ENCODE peak calls at places on chromosomes 3 and 15, in four cellular contexts. F is AG04450, A is upper lobe of right lung, U is GM20000. O is an unnamed sample.

GRCh38 chr3:13262493-13263211 is 157.5 kb downstream of the NUP210 start:
- DNase-seq in F (no peak), A (no peak), U (no peak), O (no peak)

GRCh38 chr3:127196466-127197299 is 3.8 kb downstream of the PRR23E start:
- DNase-seq in F (no peak), A (no peak), U (no peak), O (no peak)

GRCh38 chr3:169966951-169967915 is 626 bp downstream of the SEC62 start:
- DNase-seq in F (peak), A (no peak), U (peak), O (no peak)

GRCh38 chr3:107824822-107825371 is 265.9 kb downstream of the CD47 start:
- DNase-seq in F (no peak), A (no peak), U (no peak), O (peak)

GRCh38 chr3:32375596-32375930 is 16.1 kb upstream of the CMTM7 start:
- DNase-seq in F (no peak), A (no peak), U (no peak), O (no peak)

GRCh38 chr3:49700453-49701128 is 11.2 kb downstream of the RNF123 start:
- DNase-seq in F (no peak), A (no peak), U (no peak), O (no peak)

GRCh38 chr15:34490421-34491193 is 53.0 kb upstream of the GOLGA8A start:
- DNase-seq in F (no peak), A (no peak), U (no peak), O (no peak)

GRCh38 chr3:195911946-195912270 is 3.6 kb upstream of the TNK2 start:
- DNase-seq in F (no peak), A (no peak), U (no peak), O (no peak)

GRCh38 chr3:195037017-195037373 is 234.0 kb downstream of the XXYLT1 start:
- DNase-seq in F (no peak), A (no peak), U (no peak), O (no peak)

GRCh38 chr3:148532774-148533173 is 164.9 kb upstream of the AGTR1 start:
- DNase-seq in F (no peak), A (no peak), U (no peak), O (no peak)

GRCh38 chr3:99965077-99965476 is 147.4 kb downstream of the CMSS1 start:
- DNase-seq in F (no peak), A (no peak), U (no peak), O (no peak)

GRCh38 chr3:141242035-141242721 is 10.6 kb downstream of the PXYLP1 start:
- DNase-seq in F (no peak), A (no peak), U (no peak), O (no peak)

GRCh38 chr3:120928991-120929390 is 21.0 kb downstream of the STXBP5L start:
- DNase-seq in F (no peak), A (no peak), U (no peak), O (no peak)

GRCh38 chr15:85282504-85283115 is 97.8 kb upstream of the AKAP13 start:
- DNase-seq in F (peak), A (no peak), U (no peak), O (no peak)

GRCh38 chr3:48015451-48016182 is 599 bp downstream of the MAP4 start:
- DNase-seq in F (no peak), A (no peak), U (no peak), O (no peak)

GRCh38 chr15:64122444-64122843 is 26.7 kb downstream of the SNX1 start:
- DNase-seq in F (no peak), A (no peak), U (no peak), O (no peak)

GRCh38 chr3:183958775-183959174 is 58.9 kb downstream of the ABCC5 start:
- DNase-seq in F (no peak), A (no peak), U (no peak), O (no peak)

GRCh38 chr3:106745344-106746168 is 631.7 kb upstream of the CCDC54 start:
- DNase-seq in F (peak), A (no peak), U (no peak), O (no peak)

GRCh38 chr3:46495901-46496456 is 1.8 kb upstream of the RTP3 start:
- DNase-seq in F (peak), A (no peak), U (no peak), O (no peak)

GRCh38 chr3:62926494-62926893 is 51.3 kb upstream of the CADPS start:
- DNase-seq in F (no peak), A (no peak), U (no peak), O (no peak)
- TF ChIP-seq CTCF in F (no peak), A (no peak), U (no peak), O (no peak)

DNA sequence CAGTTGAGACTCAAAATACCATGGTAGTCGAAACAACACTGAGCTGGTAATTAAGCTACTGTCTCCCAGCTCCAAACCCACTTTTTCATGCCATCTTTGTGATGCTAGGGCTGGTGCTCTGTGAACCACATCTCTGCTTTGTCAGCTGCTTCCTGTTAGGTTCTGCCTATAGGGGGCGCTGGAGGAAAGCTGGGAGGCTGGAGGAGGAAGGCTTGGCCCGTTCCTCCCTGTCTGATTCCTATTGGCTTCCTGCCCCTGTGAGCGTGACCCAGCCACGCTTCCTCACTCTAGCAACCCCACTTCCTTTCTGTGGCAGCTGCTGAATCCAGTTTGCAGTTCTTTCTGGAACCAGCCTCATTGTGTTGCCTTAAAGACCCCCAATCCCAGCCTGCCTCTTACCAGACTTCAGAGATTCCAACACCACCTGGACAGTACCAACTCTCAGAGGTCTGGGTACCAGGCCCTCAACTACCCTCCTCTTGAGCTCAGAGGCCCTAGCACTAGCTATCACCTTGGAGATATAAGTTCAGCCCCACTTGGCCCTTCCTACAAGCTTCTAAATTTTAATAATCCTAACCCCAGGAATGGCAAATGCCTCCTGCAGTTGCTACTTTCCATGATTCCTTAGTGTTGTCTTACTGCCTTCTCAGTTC is 120.9 kb downstream of the ERC2 start:
- DNase-seq in F (no peak), A (peak), U (peak), O (no peak)
- TF ChIP-seq CTCF in F (no peak), A (peak), U (peak), O (peak)

GRCh38 chr15:22813844-22814243 is 24.6 kb upstream of the NIPA2 start:
- DNase-seq in F (no peak), A (no peak), U (no peak), O (no peak)

GRCh38 chr15:22810033-22810734 is 23.7 kb downstream of the NIPA1 start:
- DNase-seq in F (no peak), A (no peak), U (no peak), O (no peak)

GRCh38 chr15:22808761-22809280 is 22.4 kb downstream of the NIPA1 start:
- DNase-seq in F (no peak), A (no peak), U (no peak), O (no peak)

GRCh38 chr15:22810735-22811338 is 24.4 kb downstream of the NIPA1 start:
- DNase-seq in F (no peak), A (no peak), U (no peak), O (no peak)

DNA sequence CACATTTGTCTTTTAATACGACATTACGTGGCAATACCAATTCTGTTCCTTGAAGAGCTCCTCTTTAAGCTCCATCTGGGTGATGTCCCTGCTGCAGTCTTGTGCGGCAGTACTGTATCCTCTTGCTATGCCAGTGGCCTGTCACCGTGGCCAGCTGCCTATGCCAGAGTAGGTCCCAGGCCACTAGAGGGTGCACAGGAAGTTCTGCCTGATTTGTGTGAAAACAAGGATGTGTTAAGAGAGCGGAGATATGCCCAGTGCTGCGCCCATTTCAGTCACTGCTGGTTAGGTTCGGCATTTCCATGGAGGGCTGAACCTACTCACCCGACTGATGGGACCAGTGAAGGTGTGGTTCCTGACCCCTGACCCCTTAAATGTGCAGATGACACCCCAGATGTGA is 25.2 kb downstream of the NIPA1 start:
- DNase-seq in F (no peak), A (no peak), U (no peak), O (no peak)
- TF ChIP-seq CTCF in F (peak), A (peak), U (no peak), O (peak)

GRCh38 chr3:79369306-79369705 is 398.5 kb downstream of the ROBO1 start:
- DNase-seq in F (no peak), A (no peak), U (no peak), O (peak)
- TF ChIP-seq CTCF in F (peak), A (no peak), U (no peak), O (peak)

GRCh38 chr3:112635674-112636073 is 5.3 kb downstream of the CCDC80 start:
- DNase-seq in F (peak), A (no peak), U (no peak), O (no peak)
- TF ChIP-seq CTCF in F (peak), A (no peak), U (no peak), O (no peak)

GRCh38 chr15:65579762-65580161 is 31.2 kb downstream of the INTS14 start:
- DNase-seq in F (no peak), A (no peak), U (no peak), O (no peak)

GRCh38 chr15:65584241-65584640 is 26.7 kb downstream of the INTS14 start:
- DNase-seq in F (no peak), A (no peak), U (no peak), O (no peak)

GRCh38 chr15:65580287-65580686 is 30.6 kb downstream of the INTS14 start:
- DNase-seq in F (peak), A (no peak), U (no peak), O (no peak)

GRCh38 chr15:65587094-65587493 is 23.8 kb downstream of the INTS14 start:
- DNase-seq in F (no peak), A (no peak), U (no peak), O (no peak)

GRCh38 chr15:65583701-65584100 is 27.2 kb downstream of the INTS14 start:
- DNase-seq in F (no peak), A (no peak), U (peak), O (no peak)
- TF ChIP-seq CTCF in F (no peak), A (no peak), U (no peak), O (no peak)

DNA sequence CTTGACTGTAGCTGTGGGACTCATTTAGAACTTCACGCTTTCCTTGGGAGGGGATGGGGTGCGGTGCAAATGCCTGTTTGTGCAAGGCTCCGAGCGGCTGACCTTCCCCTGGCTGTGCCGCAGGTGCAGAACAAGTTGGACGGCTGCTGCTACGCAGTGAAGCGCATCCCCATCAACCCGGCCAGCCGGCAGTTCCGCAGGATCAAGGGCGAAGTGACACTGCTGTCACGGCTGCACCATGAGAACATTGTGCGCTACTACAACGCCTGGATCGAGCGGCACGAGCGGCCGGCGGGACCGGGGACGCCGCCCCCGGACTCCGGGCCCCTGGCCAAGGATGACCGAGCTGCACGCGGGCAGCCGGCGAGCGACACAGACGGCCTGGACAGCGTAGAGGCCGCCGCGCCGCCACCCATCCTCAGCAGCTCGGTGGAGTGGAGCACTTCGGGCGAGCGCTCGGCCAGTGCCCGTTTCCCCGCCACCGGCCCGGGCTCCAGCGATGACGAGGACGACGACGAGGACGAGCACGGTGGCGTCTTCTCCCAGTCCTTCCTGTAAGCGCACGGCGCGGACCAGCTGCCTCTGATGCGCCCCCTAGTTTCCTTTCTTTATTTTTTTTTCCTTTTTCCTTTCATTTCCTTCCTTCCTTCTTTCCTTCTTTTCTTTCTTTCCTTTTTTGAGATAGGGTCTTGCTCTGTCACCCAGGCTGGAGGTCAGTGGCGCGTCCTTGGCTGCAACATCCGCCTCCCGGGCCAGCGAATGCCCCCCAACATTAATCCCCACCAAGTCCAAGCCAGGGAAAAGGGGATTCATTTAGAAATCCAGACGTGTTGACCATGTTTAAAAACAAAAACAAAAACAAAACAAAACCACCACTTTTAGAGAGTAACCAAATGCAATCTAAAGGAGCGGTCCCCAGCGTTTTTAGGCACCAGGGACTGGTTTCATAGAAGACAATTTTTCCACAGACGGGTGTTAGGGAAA is 42.7 kb downstream of the EIF2AK4 start:
- DNase-seq in F (no peak), A (peak), U (peak), O (no peak)
- TF ChIP-seq CTCF in F (peak), A (peak), U (peak), O (no peak)

DNA sequence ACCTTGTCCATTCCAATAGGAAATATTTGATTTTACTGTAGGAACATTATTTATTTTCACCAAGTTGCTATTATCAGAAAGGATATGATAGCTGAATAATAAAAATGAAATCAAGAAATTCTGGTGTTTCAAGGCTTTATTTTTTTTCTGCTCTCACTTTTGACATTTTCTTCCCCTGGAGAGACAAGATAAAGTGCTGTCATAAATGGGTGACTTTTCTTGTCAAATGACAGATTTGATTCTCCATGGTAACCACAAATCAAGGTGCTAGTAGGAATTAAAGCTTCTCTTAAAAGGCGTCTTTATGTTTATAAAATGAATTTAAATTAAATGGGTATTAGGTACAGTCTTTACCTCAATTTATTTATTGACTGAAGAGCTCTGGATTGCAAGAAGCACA is 124.6 kb downstream of the FOXP1 start:
- DNase-seq in F (no peak), A (no peak), U (no peak), O (no peak)
- TF ChIP-seq CTCF in F (no peak), A (no peak), U (no peak), O (no peak)

GRCh38 chr3:62631471-62631870 is 243.7 kb downstream of the CADPS start:
- DNase-seq in F (no peak), A (no peak), U (no peak), O (no peak)

GRCh38 chr3:62638316-62638715 is 236.9 kb downstream of the CADPS start:
- DNase-seq in F (no peak), A (no peak), U (no peak), O (no peak)

GRCh38 chr3:62630664-62631063 is 244.6 kb downstream of the CADPS start:
- DNase-seq in F (no peak), A (no peak), U (no peak), O (no peak)

GRCh38 chr3:62636235-62636826 is 238.9 kb downstream of the CADPS start:
- DNase-seq in F (no peak), A (no peak), U (no peak), O (no peak)

GRCh38 chr3:62632510-62633294 is 242.5 kb downstream of the CADPS start:
- DNase-seq in F (no peak), A (no peak), U (no peak), O (no peak)
- TF ChIP-seq CTCF in F (peak), A (no peak), U (no peak), O (peak)

O was measured in LNCaP clone FGC.